ENCODE peak calls at places on chromosomes 5 and 9, in four cellular contexts. K is OCI-LY7; V is neural progenitor cell; R is CD4-positive, alpha-beta T cell. E is an unnamed sample.

GRCh38 chr5:38878391-38879090 is 32.7 kb downstream of the OSMR start:
- DNase-seq in K (no peak), V (no peak), R (no peak), E (no peak)

GRCh38 chr9:110189001-110189400 is 19.0 kb downstream of the C9orf152 start:
- DNase-seq in K (peak), V (no peak), R (no peak), E (no peak)

GRCh38 chr9:121857941-121858340 is 206.5 kb downstream of the DAB2IP start:
- DNase-seq in K (no peak), V (no peak), R (no peak), E (no peak)

GRCh38 chr9:119689879-119690278 is 320.6 kb upstream of the BRINP1 start:
- DNase-seq in K (no peak), V (peak), R (no peak), E (no peak)

GRCh38 chr5:140358738-140359310 is 1.2 kb upstream of the SLC4A9 start:
- DNase-seq in K (no peak), V (peak), R (no peak), E (peak)

GRCh38 chr9:126534431-126535186 is 79.1 kb upstream of the LMX1B start:
- DNase-seq in K (no peak), V (peak), R (no peak), E (no peak)

GRCh38 chr5:58912102-58912501 is 329.2 kb downstream of the RAB3C start:
- DNase-seq in K (no peak), V (no peak), R (no peak), E (no peak)

GRCh38 chr9:105264380-105264779 is 19.9 kb downstream of the SLC44A1 start:
- DNase-seq in K (no peak), V (no peak), R (no peak), E (peak)

GRCh38 chr5:132943362-132944022 is 19.9 kb downstream of the AFF4 start:
- DNase-seq in K (no peak), V (no peak), R (no peak), E (no peak)

GRCh38 chr5:168132186-168132585 is 159.3 kb upstream of the WWC1 start:
- DNase-seq in K (no peak), V (no peak), R (no peak), E (no peak)

GRCh38 chr5:159781626-159782157 is 134.6 kb upstream of the ADRA1B start:
- DNase-seq in K (no peak), V (no peak), R (no peak), E (peak)

GRCh38 chr9:100700689-100701318 is 122.9 kb downstream of the CAVIN4 start:
- DNase-seq in K (peak), V (peak), R (no peak), E (no peak)

GRCh38 chr9:134597957-134598883 is 43.4 kb upstream of the COL5A1 start:
- DNase-seq in K (no peak), V (peak), R (no peak), E (no peak)

GRCh38 chr9:81694541-81694940 is 5.2 kb upstream of the TLE1 start:
- DNase-seq in K (no peak), V (no peak), R (no peak), E (no peak)

GRCh38 chr5:138903113-138903789 is 28.1 kb upstream of the LRRTM2 start:
- DNase-seq in K (no peak), V (no peak), R (no peak), E (peak)

GRCh38 chr9:92669527-92669889 is 423 bp downstream of the IPPK start:
- DNase-seq in K (no peak), V (peak), R (no peak), E (peak)

GRCh38 chr9:106726070-106726815 is 136.7 kb upstream of the ZNF462 start:
- DNase-seq in K (no peak), V (no peak), R (no peak), E (no peak)

GRCh38 chr5:40775846-40776657 is 20.3 kb upstream of the TTC33 start:
- DNase-seq in K (no peak), V (no peak), R (no peak), E (no peak)

GRCh38 chr5:16827755-16828154 is 108.3 kb downstream of the MYO10 start:
- DNase-seq in K (no peak), V (no peak), R (no peak), E (no peak)

GRCh38 chr5:115806986-115807653 is 9.3 kb downstream of the CDO1 start:
- DNase-seq in K (no peak), V (no peak), R (no peak), E (no peak)

GRCh38 chr9:7234144-7234543 is 476.4 kb downstream of the KDM4C start:
- DNase-seq in K (peak), V (peak), R (no peak), E (no peak)

GRCh38 chr5:110112355-110112754 is 422.6 kb downstream of the MAN2A1 start:
- DNase-seq in K (no peak), V (no peak), R (no peak), E (no peak)

GRCh38 chr9:23005061-23005690 is 558.6 kb downstream of the DMRTA1 start:
- DNase-seq in K (no peak), V (peak), R (no peak), E (no peak)

GRCh38 chr5:50445281-50445949 is 4.3 kb upstream of the EMB start:
- DNase-seq in K (peak), V (no peak), R (peak), E (no peak)

GRCh38 chr5:139708877-139709586 is 60.9 kb downstream of the CXXC5 start:
- DNase-seq in K (no peak), V (peak), R (no peak), E (no peak)

GRCh38 chr5:125612356-125613149 is 810.7 kb upstream of the GRAMD2B start:
- DNase-seq in K (no peak), V (no peak), R (no peak), E (no peak)

GRCh38 chr9:81814404-81814793 is 113.8 kb upstream of the SPATA31D4 start:
- DNase-seq in K (no peak), V (no peak), R (no peak), E (no peak)

GRCh38 chr9:71990466-71990865 is 69.9 kb downstream of the C9orf57 start:
- DNase-seq in K (no peak), V (no peak), R (no peak), E (no peak)

GRCh38 chr5:163705983-163706771 is 200.8 kb downstream of the MAT2B start:
- DNase-seq in K (no peak), V (no peak), R (no peak), E (peak)

GRCh38 chr9:4615251-4615650 is 46.8 kb upstream of the PLPP6 start:
- DNase-seq in K (no peak), V (no peak), R (no peak), E (no peak)

GRCh38 chr5:127399068-127399467 is 108.5 kb downstream of the MEGF10 start:
- DNase-seq in K (no peak), V (no peak), R (no peak), E (no peak)

GRCh38 chr5:127404190-127404589 is 113.2 kb upstream of the PRRC1 start:
- DNase-seq in K (no peak), V (no peak), R (no peak), E (no peak)

GRCh38 chr5:127400524-127400923 is 109.9 kb downstream of the MEGF10 start:
- DNase-seq in K (no peak), V (no peak), R (no peak), E (no peak)

GRCh38 chr5:127398508-127398907 is 107.9 kb downstream of the MEGF10 start:
- DNase-seq in K (no peak), V (no peak), R (no peak), E (no peak)

DNA sequence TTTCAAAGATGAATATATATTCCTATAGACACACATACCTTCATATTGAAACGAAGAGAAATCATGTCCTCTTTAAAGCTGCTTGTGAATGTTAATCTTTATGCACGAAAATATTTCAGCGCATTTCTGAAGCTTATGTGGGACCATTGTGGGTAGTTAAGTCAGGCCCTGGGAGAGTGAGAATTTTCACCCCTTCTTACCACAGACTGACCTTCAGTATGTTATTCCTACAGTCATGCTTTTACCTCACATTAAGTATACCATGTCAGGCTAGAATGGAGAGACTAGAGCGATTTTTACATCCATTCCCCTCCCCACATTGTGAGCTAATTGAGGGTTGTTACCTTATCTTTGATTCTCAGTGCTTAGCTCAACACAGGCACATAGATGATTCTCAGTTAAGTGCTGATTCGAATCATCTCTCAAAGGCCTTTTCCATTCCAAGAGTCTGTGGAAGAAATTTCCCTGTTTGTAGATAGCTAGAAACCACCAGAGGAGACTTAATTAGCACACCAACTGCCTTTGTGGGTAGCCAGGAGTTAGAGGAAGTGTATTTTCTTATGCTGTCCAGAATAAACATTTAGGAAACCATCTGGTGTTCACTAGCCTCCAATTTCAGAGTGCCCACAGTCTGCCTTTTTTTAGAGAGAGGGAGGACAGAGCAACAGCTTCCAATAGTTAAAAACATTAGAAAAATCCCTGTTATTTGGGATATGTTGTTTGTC is 110.5 kb downstream of the MEGF10 start:
- DNase-seq in K (no peak), V (no peak), R (no peak), E (no peak)
- H3K27ac ChIP-seq in K (no peak), V (no peak), R (no peak), E (no peak)

GRCh38 chr9:26656003-26656940 is 236.3 kb downstream of the CAAP1 start:
- DNase-seq in K (peak), V (peak), R (no peak), E (peak)
- TF ChIP-seq CTCF in K (peak), V (peak), R (no peak), E (peak)

GRCh38 chr9:38306899-38307298 is 85.6 kb upstream of the ALDH1B1 start:
- DNase-seq in K (no peak), V (no peak), R (no peak), E (no peak)

GRCh38 chr9:38312406-38312805 is 80.1 kb upstream of the ALDH1B1 start:
- DNase-seq in K (no peak), V (no peak), R (no peak), E (no peak)

GRCh38 chr9:38311382-38312270 is 80.9 kb upstream of the ALDH1B1 start:
- DNase-seq in K (no peak), V (peak), R (no peak), E (no peak)

GRCh38 chr9:38308136-38308535 is 84.4 kb upstream of the ALDH1B1 start:
- DNase-seq in K (no peak), V (no peak), R (no peak), E (no peak)

GRCh38 chr9:38309324-38310195 is 82.9 kb upstream of the ALDH1B1 start:
- DNase-seq in K (no peak), V (peak), R (no peak), E (no peak)
- H3K27ac ChIP-seq in K (no peak), V (no peak), R (no peak), E (no peak)

GRCh38 chr5:126854526-126855110 is 77.7 kb downstream of the LMNB1 start:
- DNase-seq in K (no peak), V (no peak), R (no peak), E (no peak)

GRCh38 chr5:126857472-126858410 is 80.8 kb downstream of the LMNB1 start:
- DNase-seq in K (no peak), V (no peak), R (no peak), E (no peak)

GRCh38 chr5:126863402-126863801 is 86.5 kb downstream of the LMNB1 start:
- DNase-seq in K (no peak), V (no peak), R (no peak), E (no peak)

GRCh38 chr5:126855266-126855665 is 78.3 kb downstream of the LMNB1 start:
- DNase-seq in K (no peak), V (no peak), R (no peak), E (no peak)

DNA sequence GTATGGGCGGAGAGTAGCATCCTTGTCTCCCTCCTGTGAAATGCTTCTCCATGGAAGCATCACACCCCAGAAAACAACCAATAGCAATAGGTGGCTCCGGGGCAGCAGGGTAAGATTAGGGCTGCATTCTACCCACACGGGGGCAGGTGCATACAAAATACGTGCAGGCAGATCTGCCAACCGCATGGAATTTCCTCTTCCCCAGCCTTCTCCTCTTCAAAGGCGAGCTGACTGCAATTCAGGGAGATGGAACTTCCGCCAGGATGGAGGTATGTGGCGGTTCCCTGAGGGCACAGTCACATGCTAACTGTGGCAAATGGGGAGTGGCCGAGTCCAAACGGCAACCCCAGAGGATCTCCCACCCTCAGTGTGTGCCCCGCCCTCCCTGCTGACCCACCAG is 81.5 kb downstream of the LMNB1 start:
- DNase-seq in K (no peak), V (no peak), R (no peak), E (no peak)
- TF ChIP-seq CTCF in K (no peak), V (no peak), R (no peak), E (no peak)

DNA sequence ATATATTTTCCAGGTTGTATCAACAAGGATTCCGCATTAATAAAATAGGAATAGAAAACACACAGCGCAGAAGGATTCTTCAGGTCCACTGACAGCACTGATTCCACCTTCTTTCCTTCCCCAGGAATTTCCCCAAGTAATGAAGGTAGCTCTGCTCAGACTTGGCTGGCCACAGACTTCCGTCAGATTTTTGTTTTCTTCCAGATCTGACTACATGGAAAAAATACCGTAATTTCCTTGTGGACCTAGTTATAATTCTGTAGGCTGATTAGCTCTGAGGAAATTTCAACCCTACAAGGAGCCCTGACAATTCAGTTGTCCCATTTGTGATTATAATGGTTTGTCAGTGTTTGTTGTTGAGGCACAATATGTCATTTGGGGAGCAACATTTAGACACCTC is 95.0 kb downstream of the LHFPL2 start:
- DNase-seq in K (no peak), V (no peak), R (no peak), E (no peak)
- H3K27ac ChIP-seq in K (no peak), V (no peak), R (no peak), E (no peak)

GRCh38 chr9:113588936-113589335 is 125.4 kb downstream of the RGS3 start:
- DNase-seq in K (no peak), V (no peak), R (no peak), E (no peak)

GRCh38 chr9:113585555-113585954 is 122.0 kb downstream of the RGS3 start:
- DNase-seq in K (no peak), V (no peak), R (no peak), E (no peak)

GRCh38 chr9:113588242-113588810 is 124.8 kb downstream of the RGS3 start:
- DNase-seq in K (no peak), V (no peak), R (no peak), E (no peak)

GRCh38 chr9:113589407-113589806 is 125.9 kb downstream of the RGS3 start:
- DNase-seq in K (no peak), V (no peak), R (no peak), E (no peak)

GRCh38 chr9:113587471-113588031 is 124.0 kb downstream of the RGS3 start:
- DNase-seq in K (peak), V (peak), R (peak), E (no peak)
- TF ChIP-seq CTCF in K (peak), V (peak), R (peak), E (no peak)

GRCh38 chr9:96302021-96302420 is at the start of gene HSD17B3:
- DNase-seq in K (no peak), V (no peak), R (no peak), E (peak)
- H3K27ac ChIP-seq in K (no peak), V (no peak), R (no peak), E (peak)

DNA sequence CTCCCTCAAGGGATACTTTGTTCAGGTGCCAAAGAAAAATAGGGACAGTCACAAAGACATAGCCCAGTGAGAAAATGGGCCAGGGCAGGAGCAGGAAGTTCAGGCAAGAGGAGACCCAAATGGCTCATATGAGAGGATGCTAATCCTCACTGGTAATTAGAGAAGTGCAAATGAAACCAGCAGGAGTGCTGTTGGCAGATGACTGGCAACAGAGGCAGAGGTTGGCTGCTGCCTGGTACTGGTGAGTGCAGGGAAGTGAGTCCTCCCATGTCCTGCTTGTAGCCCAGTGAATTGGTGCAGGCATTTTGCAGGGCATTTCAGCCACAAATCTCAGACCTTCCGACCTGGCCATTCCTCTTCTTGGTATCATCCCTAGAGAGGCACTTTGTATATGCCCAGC is 23.5 kb downstream of the ODF2 start:
- DNase-seq in K (no peak), V (no peak), R (no peak), E (no peak)
- TF ChIP-seq CTCF in K (no peak), V (no peak), R (no peak), E (no peak)

E was measured in RWPE1.